ENCODE peak calls at places on chromosomes 5 and 9, in six cellular contexts. One of them, this sample, is unnamed.

GRCh38 chr5:34976347-34976746 is 47.0 kb downstream of the DNAJC21 start:
- DNase-seq in body of pancreas: no peak
- DNase-seq in substantia nigra: no peak
- DNase-seq in naive thymus-derived CD4-positive, alpha-beta T cell: no peak
- DNase-seq in caudate nucleus: no peak
- DNase-seq in sigmoid colon: no peak
- DNase-seq in this sample: no peak

GRCh38 chr5:102863764-102864560 is 108.9 kb downstream of the PAM start:
- DNase-seq in body of pancreas: no peak
- DNase-seq in sigmoid colon: no peak
- DNase-seq in naive thymus-derived CD4-positive, alpha-beta T cell: no peak
- DNase-seq in substantia nigra: no peak
- DNase-seq in caudate nucleus: no peak
- DNase-seq in this sample: no peak

GRCh38 chr9:78549711-78550110 is 252.8 kb downstream of the PSAT1 start:
- DNase-seq in caudate nucleus: no peak
- DNase-seq in sigmoid colon: no peak
- DNase-seq in body of pancreas: no peak
- DNase-seq in naive thymus-derived CD4-positive, alpha-beta T cell: no peak
- DNase-seq in substantia nigra: no peak
- DNase-seq in this sample: no peak

GRCh38 chr5:154271936-154272514 is 81.5 kb downstream of the GALNT10 start:
- DNase-seq in naive thymus-derived CD4-positive, alpha-beta T cell: no peak
- DNase-seq in substantia nigra: no peak
- DNase-seq in body of pancreas: no peak
- DNase-seq in sigmoid colon: no peak
- DNase-seq in caudate nucleus: no peak
- DNase-seq in this sample: no peak

GRCh38 chr5:1172007-1172581 is 29.3 kb upstream of the SLC6A19 start:
- DNase-seq in substantia nigra: no peak
- DNase-seq in body of pancreas: no peak
- DNase-seq in naive thymus-derived CD4-positive, alpha-beta T cell: no peak
- DNase-seq in sigmoid colon: no peak
- DNase-seq in caudate nucleus: no peak
- DNase-seq in this sample: no peak

GRCh38 chr5:113371788-113372196 is 63.0 kb downstream of the TSSK1B start:
- DNase-seq in substantia nigra: no peak
- DNase-seq in sigmoid colon: no peak
- DNase-seq in caudate nucleus: no peak
- DNase-seq in body of pancreas: peak; percentile 13
- DNase-seq in naive thymus-derived CD4-positive, alpha-beta T cell: no peak
- DNase-seq in this sample: no peak

GRCh38 chr5:146426853-146427618 is 20.1 kb upstream of the TCERG1 start:
- DNase-seq in sigmoid colon: no peak
- DNase-seq in substantia nigra: no peak
- DNase-seq in body of pancreas: no peak
- DNase-seq in naive thymus-derived CD4-positive, alpha-beta T cell: peak; percentile 39
- DNase-seq in caudate nucleus: peak; percentile 2
- DNase-seq in this sample: no peak

GRCh38 chr5:102823441-102823874 is 68.4 kb downstream of the PAM start:
- DNase-seq in body of pancreas: no peak
- DNase-seq in caudate nucleus: no peak
- DNase-seq in substantia nigra: no peak
- DNase-seq in naive thymus-derived CD4-positive, alpha-beta T cell: no peak
- DNase-seq in sigmoid colon: no peak
- DNase-seq in this sample: no peak

GRCh38 chr9:81682797-81683196 is 6.5 kb downstream of the TLE1 start:
- DNase-seq in caudate nucleus: no peak
- DNase-seq in sigmoid colon: no peak
- DNase-seq in naive thymus-derived CD4-positive, alpha-beta T cell: no peak
- DNase-seq in body of pancreas: peak; percentile 43
- DNase-seq in substantia nigra: no peak
- DNase-seq in this sample: no peak

GRCh38 chr9:113011911-113012381 is at the start of gene ZNF883:
- DNase-seq in caudate nucleus: peak; percentile 78
- DNase-seq in body of pancreas: peak; percentile 62
- DNase-seq in sigmoid colon: peak; percentile 68
- DNase-seq in substantia nigra: peak; percentile 8
- DNase-seq in naive thymus-derived CD4-positive, alpha-beta T cell: peak; percentile 49
- DNase-seq in this sample: peak; percentile 20

GRCh38 chr9:80066931-80067330 is 495.2 kb downstream of the TLE4 start:
- DNase-seq in caudate nucleus: peak; percentile 11
- DNase-seq in body of pancreas: no peak
- DNase-seq in sigmoid colon: no peak
- DNase-seq in naive thymus-derived CD4-positive, alpha-beta T cell: no peak
- DNase-seq in substantia nigra: no peak
- DNase-seq in this sample: no peak

GRCh38 chr5:79111387-79111959 is at the start of gene BHMT:
- DNase-seq in substantia nigra: no peak
- DNase-seq in body of pancreas: no peak
- DNase-seq in naive thymus-derived CD4-positive, alpha-beta T cell: no peak
- DNase-seq in caudate nucleus: no peak
- DNase-seq in sigmoid colon: no peak
- DNase-seq in this sample: no peak

GRCh38 chr5:157550668-157551067 is 24.9 kb downstream of the ADAM19 start:
- DNase-seq in naive thymus-derived CD4-positive, alpha-beta T cell: no peak
- DNase-seq in substantia nigra: no peak
- DNase-seq in sigmoid colon: no peak
- DNase-seq in body of pancreas: no peak
- DNase-seq in caudate nucleus: no peak
- DNase-seq in this sample: no peak

GRCh38 chr5:157549283-157549629 is 26.3 kb downstream of the ADAM19 start:
- DNase-seq in substantia nigra: no peak
- DNase-seq in body of pancreas: no peak
- DNase-seq in naive thymus-derived CD4-positive, alpha-beta T cell: no peak
- DNase-seq in caudate nucleus: no peak
- DNase-seq in sigmoid colon: no peak
- DNase-seq in this sample: no peak

GRCh38 chr5:157547909-157548512 is 27.6 kb downstream of the ADAM19 start:
- DNase-seq in substantia nigra: no peak
- DNase-seq in sigmoid colon: no peak
- DNase-seq in caudate nucleus: no peak
- DNase-seq in body of pancreas: no peak
- DNase-seq in naive thymus-derived CD4-positive, alpha-beta T cell: no peak
- DNase-seq in this sample: no peak

GRCh38 chr5:157549954-157550549 is 25.5 kb downstream of the ADAM19 start:
- DNase-seq in body of pancreas: no peak
- DNase-seq in naive thymus-derived CD4-positive, alpha-beta T cell: no peak
- DNase-seq in caudate nucleus: no peak
- DNase-seq in substantia nigra: no peak
- DNase-seq in sigmoid colon: no peak
- DNase-seq in this sample: no peak

GRCh38 chr5:157548513-157549282 is 26.9 kb downstream of the ADAM19 start:
- DNase-seq in caudate nucleus: no peak
- DNase-seq in naive thymus-derived CD4-positive, alpha-beta T cell: no peak
- DNase-seq in sigmoid colon: no peak
- DNase-seq in substantia nigra: no peak
- DNase-seq in body of pancreas: peak; percentile 10
- DNase-seq in this sample: no peak
- H3K27ac ChIP-seq in caudate nucleus: no peak overlapping the region
- H3K27ac ChIP-seq in naive thymus-derived CD4-positive, alpha-beta T cell: no peak overlapping the region
- H3K27ac ChIP-seq in sigmoid colon: peak overlapping the region; percentile 84
- H3K27ac ChIP-seq in substantia nigra: no peak overlapping the region
- H3K27ac ChIP-seq in body of pancreas: no peak overlapping the region
- H3K27ac ChIP-seq in this sample: no peak overlapping the region

GRCh38 chr5:142399899-142400298 is 75.1 kb upstream of the SPRY4 start:
- DNase-seq in body of pancreas: no peak
- DNase-seq in caudate nucleus: no peak
- DNase-seq in substantia nigra: no peak
- DNase-seq in sigmoid colon: no peak
- DNase-seq in naive thymus-derived CD4-positive, alpha-beta T cell: no peak
- DNase-seq in this sample: no peak
- H3K27ac ChIP-seq in body of pancreas: no peak overlapping the region
- H3K27ac ChIP-seq in caudate nucleus: no peak overlapping the region
- H3K27ac ChIP-seq in substantia nigra: no peak overlapping the region
- H3K27ac ChIP-seq in sigmoid colon: no peak overlapping the region
- H3K27ac ChIP-seq in naive thymus-derived CD4-positive, alpha-beta T cell: no peak overlapping the region
- H3K27ac ChIP-seq in this sample: no peak overlapping the region

GRCh38 chr9:119483153-119483552 is 113.9 kb upstream of the BRINP1 start:
- DNase-seq in naive thymus-derived CD4-positive, alpha-beta T cell: no peak
- DNase-seq in caudate nucleus: no peak
- DNase-seq in body of pancreas: no peak
- DNase-seq in sigmoid colon: no peak
- DNase-seq in substantia nigra: no peak
- DNase-seq in this sample: no peak

DNA sequence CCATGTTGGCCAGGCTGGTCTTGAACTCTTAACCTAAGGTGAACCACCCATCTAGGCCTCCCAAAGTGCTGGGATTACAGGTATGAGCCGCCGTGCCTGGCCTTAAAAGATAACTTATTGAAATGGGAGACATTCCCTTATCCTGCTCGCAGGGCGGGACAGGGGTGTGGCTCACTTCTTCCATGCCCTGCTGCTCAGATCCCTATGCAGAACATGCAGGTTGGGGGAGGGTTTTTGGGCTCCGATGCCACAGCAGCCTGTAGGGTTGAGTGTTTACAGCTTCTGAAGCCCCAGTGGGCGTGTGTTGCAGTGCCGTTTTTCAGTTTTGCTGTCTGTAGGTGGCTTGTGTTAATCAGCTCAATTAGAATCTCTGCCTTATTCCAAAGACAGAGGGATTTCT is 108.0 kb upstream of the BRINP1 start:
- DNase-seq in naive thymus-derived CD4-positive, alpha-beta T cell: no peak
- DNase-seq in caudate nucleus: no peak
- DNase-seq in body of pancreas: no peak
- DNase-seq in sigmoid colon: peak; percentile 61
- DNase-seq in substantia nigra: no peak
- DNase-seq in this sample: no peak
- H3K27ac ChIP-seq in naive thymus-derived CD4-positive, alpha-beta T cell: no peak overlapping the region
- H3K27ac ChIP-seq in caudate nucleus: no peak overlapping the region
- H3K27ac ChIP-seq in body of pancreas: no peak overlapping the region
- H3K27ac ChIP-seq in sigmoid colon: no peak overlapping the region
- H3K27ac ChIP-seq in substantia nigra: no peak overlapping the region
- H3K27ac ChIP-seq in this sample: no peak overlapping the region

DNA sequence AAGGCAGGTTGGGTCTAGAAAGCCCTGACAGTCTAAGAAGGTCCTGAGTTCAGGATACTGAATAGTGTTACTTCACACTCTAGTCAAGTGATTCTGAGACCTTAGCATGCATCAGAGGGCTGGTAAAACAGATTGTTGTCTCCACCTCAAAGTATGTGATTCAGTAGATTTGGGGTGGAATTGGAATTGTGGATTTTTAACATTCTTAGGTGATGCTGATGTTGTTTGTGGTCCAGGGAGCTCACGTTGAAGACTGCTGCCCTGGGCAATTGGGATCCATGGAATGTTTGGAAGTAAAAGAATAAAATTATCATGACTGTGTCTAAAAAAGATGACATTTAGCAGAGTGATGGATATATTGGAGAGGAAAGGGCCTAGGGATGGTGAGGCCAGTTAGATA is 75.6 kb downstream of the VCAN start:
- DNase-seq in substantia nigra: no peak
- DNase-seq in body of pancreas: no peak
- DNase-seq in sigmoid colon: no peak
- DNase-seq in naive thymus-derived CD4-positive, alpha-beta T cell: no peak
- DNase-seq in caudate nucleus: no peak
- DNase-seq in this sample: no peak
- H3K27ac ChIP-seq in substantia nigra: no peak overlapping the region
- H3K27ac ChIP-seq in body of pancreas: no peak overlapping the region
- H3K27ac ChIP-seq in sigmoid colon: no peak overlapping the region
- H3K27ac ChIP-seq in naive thymus-derived CD4-positive, alpha-beta T cell: no peak overlapping the region
- H3K27ac ChIP-seq in caudate nucleus: no peak overlapping the region
- H3K27ac ChIP-seq in this sample: no peak overlapping the region

GRCh38 chr5:141121985-141122384 is 367 bp downstream of the PCDHB4 start:
- DNase-seq in body of pancreas: peak; percentile 15
- DNase-seq in substantia nigra: no peak
- DNase-seq in naive thymus-derived CD4-positive, alpha-beta T cell: no peak
- DNase-seq in sigmoid colon: no peak
- DNase-seq in caudate nucleus: no peak
- DNase-seq in this sample: no peak
- H3K27ac ChIP-seq in body of pancreas: peak overlapping the region; percentile 56
- H3K27ac ChIP-seq in substantia nigra: no peak overlapping the region
- H3K27ac ChIP-seq in naive thymus-derived CD4-positive, alpha-beta T cell: no peak overlapping the region
- H3K27ac ChIP-seq in sigmoid colon: peak overlapping the region; percentile 24
- H3K27ac ChIP-seq in caudate nucleus: no peak overlapping the region
- H3K27ac ChIP-seq in this sample: no peak overlapping the region

DNA sequence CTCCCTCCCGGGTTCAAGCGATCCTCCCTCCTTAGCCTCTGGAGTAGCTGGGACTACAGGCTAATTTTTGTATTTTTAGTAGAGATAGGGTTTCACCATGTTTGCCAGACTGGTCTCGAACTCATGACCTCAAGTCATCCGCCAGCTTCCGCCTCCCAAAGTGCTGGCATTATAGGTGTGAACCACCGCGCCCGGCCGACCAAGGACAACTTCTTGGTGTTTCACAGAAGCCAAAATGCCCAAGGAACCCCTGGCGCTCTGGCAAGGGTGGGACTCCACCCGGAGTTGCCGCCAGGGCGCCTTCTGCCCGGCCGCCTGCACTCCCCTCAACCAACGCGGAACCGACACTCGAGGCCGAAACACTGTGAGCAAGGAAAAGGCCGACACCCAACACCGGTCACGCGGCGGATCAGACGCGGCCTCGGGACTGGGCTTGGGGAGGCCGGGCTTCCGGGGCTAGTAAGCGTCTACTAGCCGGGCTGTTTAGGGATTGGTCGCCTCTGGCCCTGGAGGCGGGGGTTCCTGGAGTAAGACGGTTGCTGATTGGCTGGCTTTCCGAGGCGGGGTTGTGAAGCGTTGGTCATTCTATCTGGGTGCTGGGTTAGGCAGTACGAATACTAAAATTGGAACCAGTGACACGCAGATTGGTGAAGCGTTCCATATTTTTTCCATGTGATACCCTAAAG is 7.7 kb upstream of the CFAP157 start:
- DNase-seq in body of pancreas: peak; percentile 98
- DNase-seq in naive thymus-derived CD4-positive, alpha-beta T cell: peak; percentile 78
- DNase-seq in sigmoid colon: peak; percentile 99
- DNase-seq in caudate nucleus: peak; percentile 94
- DNase-seq in substantia nigra: peak; percentile 94
- DNase-seq in this sample: peak; percentile 73
- H3K27ac ChIP-seq in body of pancreas: peak overlapping the region; percentile 86
- H3K27ac ChIP-seq in naive thymus-derived CD4-positive, alpha-beta T cell: peak overlapping the region; percentile 26
- H3K27ac ChIP-seq in sigmoid colon: peak overlapping the region; percentile 83
- H3K27ac ChIP-seq in caudate nucleus: peak overlapping the region; percentile 89
- H3K27ac ChIP-seq in substantia nigra: peak overlapping the region; percentile 47
- H3K27ac ChIP-seq in this sample: peak overlapping the region; percentile 21

DNA sequence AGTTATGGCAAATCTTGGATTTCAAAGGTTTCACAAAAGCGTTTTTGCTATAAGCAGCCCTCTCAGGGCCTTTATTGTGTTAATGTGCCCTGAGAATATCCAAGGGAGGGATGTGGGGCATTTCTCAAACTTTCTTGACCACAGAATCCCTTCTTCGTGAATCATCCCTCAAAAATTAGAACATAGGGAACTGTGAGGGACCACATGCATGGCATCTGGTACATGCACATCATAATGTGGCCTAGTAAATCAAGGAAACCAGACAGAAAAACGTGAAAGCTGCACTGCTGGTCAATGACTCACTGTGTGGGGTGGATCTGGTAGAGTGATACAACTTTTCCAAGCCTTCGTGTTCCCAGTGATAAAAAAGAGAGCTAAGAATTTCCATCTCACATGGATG is 22.4 kb downstream of the DDX31 start:
- DNase-seq in sigmoid colon: no peak
- DNase-seq in substantia nigra: no peak
- DNase-seq in naive thymus-derived CD4-positive, alpha-beta T cell: no peak
- DNase-seq in body of pancreas: no peak
- DNase-seq in caudate nucleus: no peak
- DNase-seq in this sample: no peak
- H3K27ac ChIP-seq in sigmoid colon: no peak overlapping the region
- H3K27ac ChIP-seq in substantia nigra: no peak overlapping the region
- H3K27ac ChIP-seq in naive thymus-derived CD4-positive, alpha-beta T cell: no peak overlapping the region
- H3K27ac ChIP-seq in body of pancreas: no peak overlapping the region
- H3K27ac ChIP-seq in caudate nucleus: no peak overlapping the region
- H3K27ac ChIP-seq in this sample: no peak overlapping the region

This sample was measured in CD8-positive, alpha-beta T cell.